ENCODE peak calls at places on chromosome 13, in eight cellular contexts. W is BJ, Y is glutamatergic neuron, S is cardiac muscle cell, A is dorsolateral prefrontal cortex, T is thyroid gland, X is fibroblast of mammary gland, E is K562. R is an unnamed sample.

GRCh38 chr13:112175162-112176075 is 108.5 kb downstream of the SOX1 start:
- DNase-seq in W (no peak), Y (no peak), S (no peak), A (no peak), T (no peak), X (no peak), E (no peak), R (no peak)

GRCh38 chr13:43085545-43085944 is 62.2 kb downstream of the DNAJC15 start:
- DNase-seq in W (no peak), Y (no peak), S (peak; percentile 65), A (no peak), T (no peak), X (peak; percentile 65), E (peak; percentile 2), R (no peak)

GRCh38 chr13:89746554-89746953 is 1600.9 kb upstream of the MIR17HG start:
- DNase-seq in W (no peak), Y (no peak), S (peak; percentile 3), A (no peak), T (no peak), X (no peak), E (no peak), R (no peak)

GRCh38 chr13:33153421-33154381 is 131.9 kb downstream of the STARD13 start:
- DNase-seq in W (no peak), Y (no peak), S (peak; percentile 61), A (no peak), T (peak; percentile 14), X (peak; percentile 45), E (no peak), R (no peak)

GRCh38 chr13:32037471-32037870 is 5.9 kb downstream of the FRY start:
- DNase-seq in W (no peak), Y (no peak), S (no peak), A (no peak), T (no peak), X (no peak), E (no peak), R (no peak)

GRCh38 chr13:74191036-74191809 is 57.0 kb upstream of the KLF12 start:
- DNase-seq in W (no peak), Y (no peak), S (no peak), A (no peak), T (no peak), X (no peak), E (no peak), R (no peak)

GRCh38 chr13:108267338-108267737 is 2.2 kb upstream of the TNFSF13B start:
- DNase-seq in W (no peak), Y (no peak), S (no peak), A (no peak), T (no peak), X (no peak), E (no peak), R (no peak)

GRCh38 chr13:62320129-62320724 is 904.6 kb upstream of the PCDH20 start:
- DNase-seq in W (no peak), Y (no peak), S (peak; percentile 66), A (no peak), T (no peak), X (peak; percentile 49), E (peak; percentile 1), R (no peak)

GRCh38 chr13:49308104-49308875 is 60.6 kb downstream of the CDADC1 start:
- DNase-seq in W (no peak), Y (no peak), S (peak; percentile 81), A (peak; percentile 51), T (peak; percentile 90), X (peak; percentile 94), E (no peak), R (no peak)

GRCh38 chr13:107376393-107377085 is 808.6 kb upstream of the ARGLU1 start:
- DNase-seq in W (no peak), Y (no peak), S (peak; percentile 33), A (no peak), T (no peak), X (no peak), E (no peak), R (no peak)

GRCh38 chr13:67438465-67438864 is 208.3 kb upstream of the PCDH9 start:
- DNase-seq in W (no peak), Y (no peak), S (no peak), A (no peak), T (no peak), X (no peak), E (peak; percentile 5), R (no peak)

GRCh38 chr13:45339867-45340266 is 1.1 kb downstream of the TPT1 start:
- DNase-seq in W (no peak), Y (no peak), S (no peak), A (no peak), T (no peak), X (no peak), E (no peak), R (no peak)

DNA sequence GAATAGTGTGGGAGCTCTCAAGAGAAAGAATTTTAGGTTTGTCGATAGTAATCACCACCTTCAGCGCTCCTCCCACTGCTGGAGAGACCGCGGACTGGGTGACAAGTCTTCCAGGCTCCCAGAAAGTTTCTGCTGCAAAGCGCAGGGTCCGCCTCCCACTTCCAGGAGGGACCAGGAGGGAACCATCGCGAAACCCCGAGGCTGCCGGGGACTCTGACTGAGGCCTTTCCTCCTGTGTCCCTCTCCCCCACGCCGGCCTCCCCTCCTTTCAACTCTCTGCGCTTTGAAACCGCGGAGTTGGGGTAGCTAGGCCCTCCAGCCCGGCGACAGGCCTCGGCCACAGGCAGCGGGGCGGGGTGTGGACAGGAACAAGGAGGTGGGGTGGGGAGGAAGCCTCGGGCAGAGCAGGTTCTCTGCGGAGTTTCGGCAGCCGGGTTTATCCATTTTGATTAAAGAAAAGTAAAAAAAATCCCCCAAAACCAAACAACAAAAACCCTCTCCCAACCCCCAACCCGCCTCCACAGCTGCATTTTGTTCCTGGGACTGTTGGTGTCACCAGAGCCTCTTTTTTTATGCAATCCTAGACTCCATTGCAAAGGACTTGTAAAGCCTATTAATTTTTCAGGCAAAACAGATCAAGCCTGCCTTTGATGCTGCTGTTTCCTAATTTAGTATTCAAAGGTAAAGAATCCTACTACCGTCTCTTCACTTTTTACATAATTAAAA is 157.2 kb downstream of the TM9SF2 start:
- DNase-seq in W (no peak), Y (peak; percentile 62), S (peak; percentile 69), A (peak; percentile 22), T (peak; percentile 49), X (peak; percentile 69), E (peak; percentile 5), R (peak; percentile 56)
- TF ChIP-seq CTCF in W (peak; percentile 29), Y (no peak), S (peak; percentile 29), A (peak; percentile 54), T (no peak), X (peak; percentile 50), E (peak; percentile 21), R (no peak)

GRCh38 chr13:20035130-20035529 is 76.6 kb downstream of the ZMYM2 start:
- DNase-seq in W (no peak), Y (no peak), S (peak; percentile 7), A (no peak), T (no peak), X (peak; percentile 15), E (peak; percentile 19), R (no peak)
- TF ChIP-seq CTCF in W (no peak), Y (no peak), S (peak; percentile 5), A (peak; percentile 54), T (no peak), X (no peak), E (no peak), R (no peak)

GRCh38 chr13:50974268-50974667 is 64.7 kb downstream of the RNASEH2B start:
- DNase-seq in W (no peak), Y (no peak), S (no peak), A (no peak), T (no peak), X (no peak), E (no peak), R (no peak)

DNA sequence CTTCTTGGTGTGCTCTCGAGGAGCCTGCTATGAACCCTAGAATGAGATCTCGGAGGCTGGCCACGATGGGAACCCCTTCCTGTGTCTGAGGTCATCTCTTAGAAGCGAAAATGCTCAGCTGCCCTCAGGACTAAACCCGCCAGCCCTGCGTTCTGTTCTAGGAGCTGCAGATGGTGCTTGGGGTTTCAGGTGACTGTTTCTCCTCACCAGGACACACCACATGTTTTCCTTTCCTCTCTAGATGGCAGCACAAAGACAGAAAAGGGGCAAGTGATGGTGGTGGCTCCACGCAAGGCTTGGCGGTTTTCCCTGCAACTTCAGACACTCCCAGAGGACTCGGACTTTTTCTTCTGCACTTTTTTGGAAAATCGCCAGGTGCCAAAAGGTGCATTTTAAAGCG is 60.1 kb downstream of the RNASEH2B start:
- DNase-seq in W (no peak), Y (peak; percentile 28), S (peak; percentile 34), A (no peak), T (no peak), X (no peak), E (no peak), R (no peak)
- TF ChIP-seq CTCF in W (no peak), Y (no peak), S (no peak), A (no peak), T (no peak), X (peak; percentile 5), E (no peak), R (no peak)

GRCh38 chr13:76636881-76637280 is 249.3 kb downstream of the KCTD12 start:
- DNase-seq in W (no peak), Y (no peak), S (peak; percentile 6), A (no peak), T (no peak), X (no peak), E (no peak), R (no peak)
- TF ChIP-seq CTCF in W (no peak), Y (no peak), S (no peak), A (no peak), T (no peak), X (no peak), E (no peak), R (no peak)

GRCh38 chr13:27388236-27388635 is 36.2 kb upstream of the GTF3A start:
- DNase-seq in W (no peak), Y (no peak), S (no peak), A (no peak), T (no peak), X (no peak), E (no peak), R (no peak)

GRCh38 chr13:27379694-27380596 is 44.5 kb upstream of the GTF3A start:
- DNase-seq in W (no peak), Y (peak; percentile 86), S (peak; percentile 62), A (no peak), T (peak; percentile 47), X (peak; percentile 49), E (peak; percentile 66), R (peak; percentile 86)

GRCh38 chr13:27381601-27382000 is 42.8 kb upstream of the GTF3A start:
- DNase-seq in W (no peak), Y (no peak), S (no peak), A (no peak), T (no peak), X (no peak), E (no peak), R (no peak)

GRCh38 chr13:27383104-27383921 is 41.1 kb upstream of the GTF3A start:
- DNase-seq in W (no peak), Y (no peak), S (no peak), A (no peak), T (no peak), X (no peak), E (peak; percentile 39), R (no peak)

DNA sequence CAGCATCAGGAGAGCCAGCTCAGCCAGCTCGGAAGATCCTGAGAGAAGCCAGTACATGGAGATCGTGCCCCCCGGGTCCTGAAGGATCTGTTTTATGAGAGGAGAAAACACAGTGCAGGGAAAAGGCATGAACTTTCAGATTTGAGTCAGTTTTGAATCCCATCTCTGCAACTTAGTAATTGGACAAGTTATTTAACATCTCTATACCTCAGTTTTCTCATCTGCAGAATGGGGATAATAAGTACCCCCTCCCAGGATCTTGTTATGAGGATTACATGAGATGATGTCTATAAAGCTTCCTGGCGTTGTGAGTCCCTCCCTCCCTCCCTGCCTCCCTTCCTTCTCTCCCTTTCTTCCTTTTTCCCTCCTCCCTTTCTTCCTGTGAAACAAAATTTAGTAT is 40.1 kb upstream of the GTF3A start:
- DNase-seq in W (no peak), Y (no peak), S (no peak), A (no peak), T (no peak), X (no peak), E (no peak), R (no peak)
- TF ChIP-seq CTCF in W (no peak), Y (no peak), S (no peak), A (no peak), T (no peak), X (no peak), E (no peak), R (no peak)

R was measured in endothelial cell.